ENCODE peak calls at places on chromosomes 11 and 22, in four cellular contexts. A is sigmoid colon, O is heart left ventricle, J is breast epithelium. I is an unnamed sample.

GRCh38 chr22:50060441-50061140 is 2.5 kb upstream of the TTLL8 start:
- DNase-seq in A (no peak), O (no peak), J (no peak), I (peak; percentile 83)

GRCh38 chr11:36254739-36255138 is 34.5 kb downstream of the COMMD9 start:
- DNase-seq in A (no peak), O (no peak), J (no peak), I (no peak)

GRCh38 chr22:17919276-17920144 is 104.9 kb downstream of the MICAL3 start:
- DNase-seq in A (peak; percentile 71), O (peak; percentile 82), J (no peak), I (no peak)

GRCh38 chr11:106989056-106989455 is 29.2 kb downstream of the GUCY1A2 start:
- DNase-seq in A (no peak), O (no peak), J (no peak), I (no peak)

GRCh38 chr11:76693791-76694190 is 23.2 kb upstream of the LRRC32 start:
- DNase-seq in A (no peak), O (no peak), J (no peak), I (no peak)

GRCh38 chr11:57791321-57792059 is 29.9 kb downstream of the CTNND1 start:
- DNase-seq in A (no peak), O (no peak), J (no peak), I (peak; percentile 70)

GRCh38 chr11:57327721-57328120 is 3.0 kb upstream of the TNKS1BP1 start:
- DNase-seq in A (no peak), O (no peak), J (no peak), I (no peak)

GRCh38 chr11:61682093-61682732 is 2.0 kb downstream of the DAGLA start:
- DNase-seq in A (peak; percentile 81), O (peak; percentile 81), J (no peak), I (no peak)

GRCh38 chr11:116189378-116190170 is 583.2 kb downstream of the BUD13 start:
- DNase-seq in A (no peak), O (no peak), J (no peak), I (no peak)

GRCh38 chr11:46676436-46677158 is 23.8 kb downstream of the ARHGAP1 start:
- DNase-seq in A (no peak), O (peak; percentile 69), J (no peak), I (peak; percentile 67)

GRCh38 chr22:17300926-17301325 is 68.3 kb upstream of the CECR2 start:
- DNase-seq in A (no peak), O (no peak), J (no peak), I (no peak)

GRCh38 chr11:93571612-93572011 is 28.4 kb upstream of the SMCO4 start:
- DNase-seq in A (no peak), O (no peak), J (no peak), I (no peak)

GRCh38 chr11:119416606-119417580 is 6.1 kb downstream of the THY1 start:
- DNase-seq in A (peak; percentile 56), O (no peak), J (no peak), I (no peak)

GRCh38 chr11:109401532-109401931 is 20.5 kb upstream of the C11orf87 start:
- DNase-seq in A (no peak), O (no peak), J (no peak), I (no peak)

GRCh38 chr11:108817971-108818370 is 153.1 kb downstream of the DDX10 start:
- DNase-seq in A (no peak), O (no peak), J (no peak), I (no peak)

GRCh38 chr11:34570584-34570983 is 50.3 kb upstream of the EHF start:
- DNase-seq in A (no peak), O (no peak), J (peak; percentile 85), I (peak; percentile 56)

GRCh38 chr11:68329993-68330699 is 17.8 kb downstream of the LRP5 start:
- DNase-seq in A (no peak), O (peak; percentile 35), J (no peak), I (no peak)

DNA sequence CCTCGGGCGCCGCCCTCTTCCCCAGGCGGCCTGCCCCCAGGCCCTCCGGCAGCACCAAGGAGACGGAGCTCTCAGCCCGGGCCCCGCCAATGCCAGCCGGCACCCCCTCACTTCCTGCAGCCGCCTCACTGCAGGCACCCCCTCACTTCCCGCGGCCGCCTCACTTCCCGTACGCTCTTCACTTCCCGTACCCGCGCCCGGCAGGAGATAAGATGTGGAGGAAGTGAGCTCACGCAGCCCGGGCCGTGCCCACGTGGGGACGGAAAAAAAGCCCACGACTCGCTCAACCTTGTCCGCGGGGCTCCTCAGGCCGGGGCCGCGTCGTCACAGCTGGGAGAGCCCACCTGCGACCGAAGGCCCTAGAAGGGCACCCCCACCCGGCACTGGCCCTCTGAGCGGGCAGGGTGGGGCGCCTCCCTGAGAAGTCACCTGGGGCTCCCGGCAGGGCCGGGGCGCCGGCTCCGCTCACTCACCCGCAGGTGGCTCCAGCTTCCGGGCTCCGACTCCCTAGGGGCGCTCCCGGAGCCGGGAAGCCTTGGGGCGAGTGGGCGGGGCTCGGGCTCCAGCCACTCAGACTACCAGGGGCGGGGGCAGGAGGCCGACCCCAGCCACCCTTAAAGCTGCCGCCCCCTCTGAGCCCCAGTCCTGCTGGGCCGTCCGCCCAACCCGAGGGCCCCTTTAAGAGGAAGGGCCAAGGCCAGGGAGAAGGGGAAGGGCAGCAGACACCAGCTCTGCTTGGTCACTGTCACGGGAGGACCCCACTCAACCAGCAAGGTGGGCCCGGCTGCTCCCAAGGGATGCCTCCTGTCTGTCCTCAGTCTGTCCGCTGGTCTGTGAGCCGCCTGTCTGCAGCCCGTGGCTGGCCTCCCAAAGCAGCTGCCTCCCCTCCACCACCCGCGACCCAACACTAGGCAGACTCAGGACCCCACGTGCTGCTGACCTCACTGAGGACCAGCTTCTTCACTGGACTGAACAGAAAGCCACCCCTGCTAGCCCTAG is 31.4 kb downstream of the PISD start:
- DNase-seq in A (peak; percentile 88), O (peak; percentile 87), J (peak; percentile 65), I (peak; percentile 95)
- TF ChIP-seq POLR2A in A (no peak), O (no peak), J (no peak), I (no peak)

GRCh38 chr11:8235925-8236324 is 27.8 kb downstream of the LMO1 start:
- DNase-seq in A (no peak), O (no peak), J (no peak), I (no peak)
- H3K27ac ChIP-seq in A (no peak overlapping the region), O (no peak overlapping the region), J (no peak overlapping the region), I (no peak overlapping the region)

GRCh38 chr11:43547411-43547718 is 133.2 kb upstream of the HSD17B12 start:
- DNase-seq in A (no peak), O (no peak), J (no peak), I (no peak)

GRCh38 chr11:43548921-43549320 is 131.6 kb upstream of the HSD17B12 start:
- DNase-seq in A (no peak), O (no peak), J (no peak), I (no peak)

GRCh38 chr11:43546561-43547410 is 133.8 kb upstream of the HSD17B12 start:
- DNase-seq in A (no peak), O (no peak), J (no peak), I (no peak)

GRCh38 chr11:43549624-43550023 is 130.9 kb upstream of the HSD17B12 start:
- DNase-seq in A (no peak), O (no peak), J (no peak), I (no peak)

GRCh38 chr11:43547900-43548381 is 132.6 kb upstream of the HSD17B12 start:
- DNase-seq in A (no peak), O (peak; percentile 41), J (no peak), I (peak; percentile 86)
- H3K27me3 ChIP-seq in A (peaks cover 31% of the 10 kb centered on the region), O (peaks cover 13% of the 10 kb centered on the region), J (no peaks in the 10 kb centered on the region), I (peaks cover 10% of the 10 kb centered on the region)

DNA sequence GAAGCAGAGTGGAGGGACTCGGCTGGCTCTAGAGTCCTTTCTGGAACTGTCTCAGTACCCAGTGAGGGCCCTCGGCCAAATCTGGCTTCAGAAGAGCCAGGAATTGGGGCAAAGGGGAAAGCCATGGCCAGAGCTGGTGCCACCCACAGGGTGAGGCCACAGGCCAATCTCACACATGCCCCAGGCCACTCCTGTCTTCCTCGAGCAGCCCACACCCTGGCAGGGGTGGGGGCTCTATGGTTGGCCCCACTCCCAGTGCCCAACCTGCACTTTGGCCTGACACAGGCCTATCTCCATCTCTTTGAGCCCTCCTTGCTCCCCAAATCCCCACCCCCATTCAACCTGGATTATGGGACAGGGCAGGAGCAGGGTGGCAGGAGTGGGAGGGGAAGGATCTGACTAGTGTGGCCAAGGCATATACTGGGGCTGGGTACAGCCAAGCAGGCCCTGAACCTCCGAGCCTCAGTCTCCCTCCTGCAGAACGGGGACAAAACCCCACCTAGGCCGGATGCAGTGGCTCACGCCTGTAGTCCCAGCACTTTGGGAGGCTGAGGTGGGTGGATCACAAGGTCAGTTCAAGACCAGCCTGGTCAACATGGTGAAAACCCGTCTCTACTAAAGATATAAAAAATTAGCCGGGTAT is 6.9 kb downstream of the TST start:
- DNase-seq in A (no peak), O (peak; percentile 84), J (no peak), I (no peak)
- TF ChIP-seq POLR2A in A (no peak), O (no peak), J (no peak), I (no peak)

GRCh38 chr11:75330279-75330678 is 21.2 kb downstream of the ARRB1 start:
- DNase-seq in A (no peak), O (no peak), J (no peak), I (no peak)
- H3K27ac ChIP-seq in A (peak overlapping the region; percentile 98), O (no peak overlapping the region), J (peak overlapping the region; percentile 7), I (peak overlapping the region; percentile 97)

DNA sequence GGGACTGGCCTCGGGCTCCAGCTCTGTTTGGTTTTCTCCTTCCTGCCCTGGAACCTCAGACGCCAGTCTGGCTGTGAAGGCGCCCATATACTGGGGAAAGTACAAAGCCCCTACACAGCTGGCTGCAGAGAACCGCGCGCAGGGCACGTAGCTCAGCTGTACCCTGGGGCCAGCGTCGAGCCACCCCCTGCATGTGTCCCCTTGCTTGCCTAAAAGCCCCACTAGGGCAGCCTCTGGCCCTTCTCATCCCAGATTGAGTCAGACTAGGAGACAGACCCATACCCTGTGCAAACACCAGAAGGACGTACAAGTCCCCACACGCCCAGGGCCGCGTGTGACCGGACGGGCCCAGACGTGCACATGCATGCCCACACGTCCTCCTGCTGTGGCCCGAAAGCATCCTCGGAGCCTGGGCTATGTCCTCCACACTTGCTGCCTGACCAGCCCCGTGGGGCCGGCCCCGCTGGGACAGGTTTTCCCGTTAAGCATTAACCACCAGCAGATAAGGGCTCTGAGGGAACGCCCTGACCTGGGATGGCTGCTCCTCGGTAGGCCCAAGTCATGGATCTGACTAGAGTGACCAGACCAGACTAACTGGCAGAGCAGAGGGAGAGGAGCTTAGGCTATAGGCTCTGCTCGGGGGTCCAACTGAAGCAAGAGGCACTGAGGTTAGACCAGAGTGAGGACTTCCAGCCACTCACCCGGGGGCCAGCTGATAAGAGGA is 4.1 kb upstream of the SYT8 start:
- DNase-seq in A (no peak), O (peak; percentile 11), J (no peak), I (peak; percentile 82)
- H3K27me3 ChIP-seq in A (no peaks in the 10 kb centered on the region), O (no peaks in the 10 kb centered on the region), J (no peaks in the 10 kb centered on the region), I (no peaks in the 10 kb centered on the region)

GRCh38 chr22:46563381-46564083 is 26.1 kb upstream of the CELSR1 start:
- DNase-seq in A (peak; percentile 81), O (peak; percentile 83), J (peak; percentile 74), I (peak; percentile 94)
- TF ChIP-seq POLR2A in A (no peak), O (no peak), J (no peak), I (peak; percentile 10)

DNA sequence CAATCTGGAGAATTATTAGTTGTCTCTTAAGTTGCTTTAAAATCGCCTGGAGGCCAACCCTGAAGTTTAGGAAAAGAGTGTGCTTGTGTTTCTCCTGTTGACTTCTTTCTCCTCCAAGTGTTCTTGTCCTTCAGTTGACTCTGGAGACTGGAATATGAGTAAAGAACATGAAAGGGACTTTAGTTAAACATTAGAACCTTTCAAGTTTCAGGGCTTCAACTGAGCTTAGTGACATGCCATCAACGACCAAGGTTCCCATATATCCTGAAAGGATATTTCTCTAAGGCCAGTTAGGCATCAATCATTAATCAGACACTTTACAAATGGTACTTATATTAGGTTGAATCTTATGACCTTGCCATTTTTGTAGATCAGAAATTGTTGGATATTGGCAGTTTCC is 70.0 kb downstream of the ZNRF3 start:
- DNase-seq in A (no peak), O (no peak), J (no peak), I (no peak)
- H3K27ac ChIP-seq in A (peak overlapping the region; percentile 58), O (no peak overlapping the region), J (no peak overlapping the region), I (peak overlapping the region; percentile 2)